ENCODE peak calls at places on chromosomes 2 and 18, in eight cellular contexts. B is upper lobe of right lung, Z is kidney epithelial cell, S is fibroblast of pulmonary artery, M is GM06990, W is body of pancreas, X is A549, P is foreskin keratinocyte. T is an unnamed sample.

GRCh38 chr2:158131919-158132566 is 30.4 kb downstream of the UPP2 start:
- DNase-seq in B (no peak), Z (peak), S (no peak), M (no peak), W (peak), X (peak), P (no peak), T (no peak)

GRCh38 chr2:47310801-47311560 is 92.0 kb upstream of the MSH2 start:
- DNase-seq in B (no peak), Z (no peak), S (no peak), M (no peak), W (peak), X (peak), P (no peak), T (no peak)

GRCh38 chr2:84888401-84889276 is 7.8 kb upstream of the TRABD2A start:
- DNase-seq in B (no peak), Z (no peak), S (peak), M (no peak), W (peak), X (no peak), P (no peak), T (peak)

GRCh38 chr2:218406209-218406948 is 6.7 kb downstream of the CTDSP1 start:
- DNase-seq in B (peak), Z (peak), S (peak), M (peak), W (peak), X (peak), P (peak), T (peak)

GRCh38 chr2:235000426-235001236 is 48.8 kb downstream of the SH3BP4 start:
- DNase-seq in B (no peak), Z (no peak), S (no peak), M (no peak), W (peak), X (peak), P (no peak), T (no peak)

GRCh38 chr2:123303735-123304134 is 721.4 kb upstream of the CNTNAP5 start:
- DNase-seq in B (no peak), Z (no peak), S (peak), M (no peak), W (no peak), X (no peak), P (no peak), T (no peak)

GRCh38 chr2:23203383-23203782 is 181.6 kb upstream of the KLHL29 start:
- DNase-seq in B (no peak), Z (no peak), S (no peak), M (no peak), W (no peak), X (no peak), P (no peak), T (no peak)

GRCh38 chr2:217593732-217594131 is 409.1 kb downstream of the TNS1 start:
- DNase-seq in B (no peak), Z (no peak), S (no peak), M (peak), W (no peak), X (no peak), P (no peak), T (no peak)

GRCh38 chr18:48203288-48203945 is 205.8 kb downstream of the ZBTB7C start:
- DNase-seq in B (no peak), Z (no peak), S (no peak), M (no peak), W (no peak), X (no peak), P (no peak), T (no peak)

GRCh38 chr2:69464575-69464974 is 27.3 kb upstream of the NFU1 start:
- DNase-seq in B (no peak), Z (no peak), S (peak), M (no peak), W (peak), X (peak), P (peak), T (no peak)

GRCh38 chr2:31469648-31470047 is 55.1 kb upstream of the XDH start:
- DNase-seq in B (no peak), Z (no peak), S (no peak), M (no peak), W (no peak), X (no peak), P (no peak), T (no peak)

GRCh38 chr2:64837925-64838641 is 151.1 kb upstream of the SLC1A4 start:
- DNase-seq in B (peak), Z (no peak), S (no peak), M (no peak), W (peak), X (peak), P (peak), T (no peak)

GRCh38 chr2:99572380-99572779 is 82.6 kb upstream of the REV1 start:
- DNase-seq in B (no peak), Z (no peak), S (no peak), M (no peak), W (no peak), X (no peak), P (no peak), T (no peak)

GRCh38 chr2:191789791-191790190 is 57.1 kb downstream of the CAVIN2 start:
- DNase-seq in B (no peak), Z (peak), S (peak), M (no peak), W (no peak), X (no peak), P (no peak), T (no peak)

GRCh38 chr2:159933040-159933726 is 129.2 kb downstream of the PLA2R1 start:
- DNase-seq in B (no peak), Z (no peak), S (no peak), M (no peak), W (no peak), X (no peak), P (no peak), T (no peak)

GRCh38 chr2:46816151-46816845 is 99.3 kb downstream of the MCFD2 start:
- DNase-seq in B (no peak), Z (no peak), S (no peak), M (no peak), W (no peak), X (no peak), P (no peak), T (no peak)

GRCh38 chr2:9142551-9143263 is 63.9 kb upstream of the ASAP2 start:
- DNase-seq in B (peak), Z (no peak), S (peak), M (peak), W (peak), X (peak), P (peak), T (peak)

GRCh38 chr2:53715568-53715967 is 52.0 kb upstream of the CHAC2 start:
- DNase-seq in B (no peak), Z (no peak), S (peak), M (no peak), W (no peak), X (peak), P (no peak), T (no peak)
- TF ChIP-seq CTCF in B (peak), Z (peak), S (peak), M (peak), W (peak), X (peak), P (peak), T (peak)

GRCh38 chr2:7403092-7403775 is 486.0 kb downstream of the RNF144A start:
- DNase-seq in B (no peak), Z (no peak), S (no peak), M (no peak), W (no peak), X (no peak), P (no peak), T (no peak)

GRCh38 chr2:7405861-7406715 is 488.9 kb downstream of the RNF144A start:
- DNase-seq in B (no peak), Z (no peak), S (no peak), M (no peak), W (no peak), X (no peak), P (no peak), T (no peak)

DNA sequence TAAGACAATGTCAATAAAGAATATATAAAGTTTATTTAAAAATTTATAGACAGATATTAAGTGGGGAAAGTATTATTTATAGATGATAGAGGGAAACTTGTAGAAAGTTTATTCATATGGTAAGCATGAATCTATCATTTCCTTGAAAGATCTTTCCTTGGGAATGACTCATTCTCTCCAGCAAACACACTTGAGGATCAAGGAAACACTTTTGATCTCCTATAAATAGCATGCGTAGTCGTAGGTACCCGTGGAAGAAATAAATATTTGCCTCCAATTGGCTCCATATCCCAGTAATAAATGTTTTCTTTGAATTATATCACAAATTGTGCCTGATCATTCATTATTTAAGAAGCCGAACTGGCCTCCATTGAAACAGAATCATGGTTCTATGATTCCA is 483.4 kb downstream of the RNF144A start:
- DNase-seq in B (no peak), Z (no peak), S (no peak), M (no peak), W (no peak), X (peak), P (no peak), T (no peak)
- TF ChIP-seq CTCF in B (no peak), Z (no peak), S (no peak), M (no peak), W (no peak), X (no peak), P (no peak), T (no peak)

GRCh38 chr18:54127759-54128378 is 96.6 kb downstream of the MBD2 start:
- DNase-seq in B (no peak), Z (no peak), S (peak), M (no peak), W (no peak), X (peak), P (no peak), T (peak)
- TF ChIP-seq CTCF in B (peak), Z (peak), S (peak), M (peak), W (peak), X (peak), P (peak), T (peak)

GRCh38 chr2:182248898-182249297 is 177.9 kb downstream of the PDE1A start:
- DNase-seq in B (no peak), Z (no peak), S (no peak), M (no peak), W (no peak), X (no peak), P (no peak), T (no peak)
- TF ChIP-seq CTCF in B (no peak), Z (no peak), S (no peak), M (no peak), W (no peak), X (no peak), P (no peak), T (no peak)

GRCh38 chr2:106108791-106109190 is 85.3 kb downstream of the UXS1 start:
- DNase-seq in B (no peak), Z (no peak), S (no peak), M (no peak), W (no peak), X (no peak), P (no peak), T (no peak)

GRCh38 chr2:106108351-106108750 is 85.8 kb downstream of the UXS1 start:
- DNase-seq in B (no peak), Z (no peak), S (peak), M (no peak), W (no peak), X (peak), P (no peak), T (no peak)

GRCh38 chr2:106106627-106107508 is 87.2 kb downstream of the UXS1 start:
- DNase-seq in B (no peak), Z (no peak), S (no peak), M (no peak), W (no peak), X (no peak), P (no peak), T (peak)

GRCh38 chr2:106109675-106110074 is 84.4 kb downstream of the UXS1 start:
- DNase-seq in B (no peak), Z (no peak), S (no peak), M (no peak), W (no peak), X (no peak), P (no peak), T (no peak)

GRCh38 chr2:106107509-106108131 is 86.5 kb downstream of the UXS1 start:
- DNase-seq in B (no peak), Z (no peak), S (peak), M (peak), W (no peak), X (peak), P (no peak), T (peak)
- TF ChIP-seq CTCF in B (no peak), Z (no peak), S (no peak), M (peak), W (no peak), X (no peak), P (peak), T (peak)

DNA sequence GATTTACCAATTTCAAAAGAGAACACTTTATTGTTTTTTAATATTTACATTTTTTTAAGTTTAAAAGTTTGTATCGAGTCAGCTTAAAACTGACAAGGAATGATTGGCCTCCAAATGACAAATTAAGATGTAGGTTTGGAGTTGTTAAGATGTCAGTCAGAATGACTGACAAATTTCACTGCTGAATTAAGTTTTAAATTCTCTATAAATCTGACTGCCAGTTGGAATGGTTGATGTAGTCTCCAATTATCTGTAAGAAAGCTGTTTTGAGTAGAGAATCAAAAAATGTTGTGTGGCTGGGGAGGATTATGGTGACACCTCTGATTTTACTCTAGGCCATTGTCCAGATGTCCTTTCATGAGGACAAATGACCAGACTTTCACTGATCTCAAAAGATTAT is 165.3 kb upstream of the CDH20 start:
- DNase-seq in B (no peak), Z (no peak), S (no peak), M (no peak), W (no peak), X (no peak), P (no peak), T (no peak)
- TF ChIP-seq CTCF in B (no peak), Z (no peak), S (no peak), M (no peak), W (no peak), X (no peak), P (no peak), T (no peak)

GRCh38 chr2:41958775-41959174 is 89.0 kb upstream of the PKDCC start:
- DNase-seq in B (no peak), Z (no peak), S (no peak), M (no peak), W (no peak), X (no peak), P (no peak), T (no peak)

GRCh38 chr2:41954304-41955291 is 93.2 kb upstream of the PKDCC start:
- DNase-seq in B (no peak), Z (no peak), S (no peak), M (no peak), W (no peak), X (no peak), P (no peak), T (no peak)

GRCh38 chr2:41959760-41960159 is 88.1 kb upstream of the PKDCC start:
- DNase-seq in B (no peak), Z (no peak), S (no peak), M (no peak), W (no peak), X (no peak), P (no peak), T (no peak)

GRCh38 chr2:41957431-41957830 is 90.4 kb upstream of the PKDCC start:
- DNase-seq in B (no peak), Z (no peak), S (no peak), M (no peak), W (no peak), X (no peak), P (no peak), T (no peak)

GRCh38 chr2:41955641-41956040 is 92.2 kb upstream of the PKDCC start:
- DNase-seq in B (no peak), Z (no peak), S (no peak), M (peak), W (no peak), X (no peak), P (no peak), T (no peak)
- TF ChIP-seq CTCF in B (no peak), Z (no peak), S (no peak), M (no peak), W (no peak), X (no peak), P (no peak), T (no peak)